ENCODE peak calls at places on chromosomes 6 and 20, in ten cellular contexts. L is AG04450; D is colonic mucosa; N is ovary; P is CD8-positive, alpha-beta T cell; C is lower lobe of right lung; R is SJSA1; E is effector memory CD4-positive, alpha-beta T cell; Q is dorsolateral prefrontal cortex; M is heart right ventricle. Y is an unnamed sample.
A peak's percentile ranks its signal among the peaks of the same experiment; 100 is the strongest.

GRCh38 chr20:64106981-64107735 is at the start of gene NPBWR2:
- DNase-seq in L (no peak), D (no peak), N (no peak), P (peak; percentile 48), C (peak; percentile 39), R (peak; percentile 37), E (no peak), Q (no peak), M (no peak), Y (peak; percentile 70)

GRCh38 chr20:39295301-39295700 is 333.2 kb downstream of the DHX35 start:
- DNase-seq in L (no peak), D (no peak), N (no peak), P (no peak), C (no peak), R (no peak), E (no peak), Q (no peak), M (no peak), Y (no peak)

GRCh38 chr20:48457261-48458002 is 370.4 kb downstream of the PREX1 start:
- DNase-seq in L (no peak), D (no peak), N (no peak), P (no peak), C (no peak), R (no peak), E (no peak), Q (no peak), M (no peak), Y (no peak)

GRCh38 chr6:158168054-158168303 is at the start of gene SERAC1:
- DNase-seq in L (no peak), D (no peak), N (no peak), P (no peak), C (no peak), R (no peak), E (no peak), Q (peak; percentile 53), M (no peak), Y (no peak)

GRCh38 chr6:148967546-148967945 is 220.7 kb downstream of the UST start:
- DNase-seq in L (no peak), D (no peak), N (no peak), P (no peak), C (no peak), R (no peak), E (no peak), Q (no peak), M (no peak), Y (no peak)

GRCh38 chr6:128569737-128570438 is 49.5 kb upstream of the PTPRK start:
- DNase-seq in L (peak; percentile 43), D (no peak), N (no peak), P (no peak), C (no peak), R (peak; percentile 87), E (no peak), Q (no peak), M (no peak), Y (no peak)

GRCh38 chr6:149147939-149148718 is 169.4 kb upstream of the TAB2 start:
- DNase-seq in L (no peak), D (no peak), N (no peak), P (no peak), C (no peak), R (no peak), E (peak; percentile 15), Q (no peak), M (no peak), Y (no peak)

GRCh38 chr20:4808872-4809271 is 87.2 kb downstream of the PRND start:
- DNase-seq in L (no peak), D (no peak), N (no peak), P (no peak), C (no peak), R (no peak), E (no peak), Q (no peak), M (no peak), Y (no peak)

GRCh38 chr6:15279047-15279661 is 33.3 kb downstream of the JARID2 start:
- DNase-seq in L (no peak), D (no peak), N (no peak), P (no peak), C (no peak), R (no peak), E (no peak), Q (no peak), M (no peak), Y (no peak)

GRCh38 chr6:4220619-4221018 is 85.2 kb upstream of the ECI2 start:
- DNase-seq in L (no peak), D (no peak), N (no peak), P (no peak), C (no peak), R (no peak), E (no peak), Q (no peak), M (no peak), Y (no peak)

GRCh38 chr6:3456395-3456767 is 469 bp downstream of the SLC22A23 start:
- DNase-seq in L (no peak), D (no peak), N (no peak), P (no peak), C (no peak), R (no peak), E (no peak), Q (no peak), M (no peak), Y (no peak)

DNA sequence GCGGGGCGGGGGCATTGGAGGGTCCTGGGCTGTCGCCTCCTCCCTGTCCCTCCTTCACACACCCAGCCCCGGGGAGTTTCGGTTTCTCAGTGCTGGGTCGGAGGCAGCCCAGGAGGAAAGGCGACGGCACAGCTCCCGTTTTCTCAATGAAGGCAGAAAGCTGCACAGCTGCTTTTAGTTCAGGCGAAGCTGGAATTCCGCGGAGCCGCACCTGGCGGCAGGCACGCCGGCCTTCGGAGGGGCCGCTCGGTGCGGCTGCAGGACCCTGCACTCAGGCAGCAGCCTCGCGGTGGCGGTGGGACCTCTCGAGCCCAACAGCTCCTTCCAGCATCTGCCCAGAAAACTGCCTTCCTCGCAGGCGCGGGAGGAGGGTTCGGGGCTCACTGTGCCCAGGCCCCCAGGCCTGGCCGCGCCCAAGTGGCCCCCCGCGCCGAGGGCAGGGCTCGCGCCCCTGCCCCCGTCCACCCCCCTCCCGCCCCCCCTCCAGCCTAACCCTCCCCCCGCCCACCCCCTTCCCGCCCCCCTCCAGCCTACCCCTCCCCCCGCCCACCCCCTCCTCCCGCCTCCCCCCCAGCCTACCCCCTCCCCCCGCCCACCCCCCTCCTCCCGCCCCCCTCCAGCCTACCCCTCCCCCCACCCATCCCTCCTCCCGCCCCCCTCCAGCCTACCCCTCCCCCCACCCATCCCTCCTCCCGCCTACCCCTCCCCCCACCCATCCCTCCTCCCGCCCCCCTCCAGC is 4.8 kb downstream of the FOXQ1 start:
- DNase-seq in L (no peak), D (no peak), N (no peak), P (no peak), C (no peak), R (no peak), E (no peak), Q (no peak), M (no peak), Y (no peak)
- H3K4me3 ChIP-seq in L (peak overlapping the region; percentile 59), D (peak overlapping the region; percentile 38), N (peak overlapping the region; percentile 31), P (peak overlapping the region; percentile 45), C (peak overlapping the region; percentile 62), R (peak overlapping the region; percentile 47), E (peak overlapping the region; percentile 39), Q (peak overlapping the region; percentile 69), M (peak overlapping the region; percentile 52), Y (peak overlapping the region; percentile 35)

GRCh38 chr6:109695468-109695867 is 4.4 kb downstream of the FIG4 start:
- DNase-seq in L (no peak), D (no peak), N (no peak), P (no peak), C (no peak), R (no peak), E (no peak), Q (no peak), M (no peak), Y (no peak)

GRCh38 chr6:109690740-109691687 is at the start of the genes AK9 and FIG4:
- DNase-seq in L (peak; percentile 72), D (peak; percentile 98), N (peak; percentile 86), P (peak; percentile 87), C (peak; percentile 96), R (peak; percentile 87), E (peak; percentile 82), Q (peak; percentile 93), M (peak; percentile 90), Y (peak; percentile 97)

GRCh38 chr6:109690373-109690739 is 646 bp downstream of the AK9 start:
- DNase-seq in L (no peak), D (peak; percentile 84), N (peak; percentile 53), P (peak; percentile 64), C (peak; percentile 84), R (no peak), E (peak; percentile 32), Q (peak; percentile 49), M (peak; percentile 55), Y (peak; percentile 73)

GRCh38 chr6:109696355-109696754 is 5.3 kb downstream of the FIG4 start:
- DNase-seq in L (no peak), D (no peak), N (no peak), P (no peak), C (no peak), R (no peak), E (no peak), Q (no peak), M (no peak), Y (no peak)

DNA sequence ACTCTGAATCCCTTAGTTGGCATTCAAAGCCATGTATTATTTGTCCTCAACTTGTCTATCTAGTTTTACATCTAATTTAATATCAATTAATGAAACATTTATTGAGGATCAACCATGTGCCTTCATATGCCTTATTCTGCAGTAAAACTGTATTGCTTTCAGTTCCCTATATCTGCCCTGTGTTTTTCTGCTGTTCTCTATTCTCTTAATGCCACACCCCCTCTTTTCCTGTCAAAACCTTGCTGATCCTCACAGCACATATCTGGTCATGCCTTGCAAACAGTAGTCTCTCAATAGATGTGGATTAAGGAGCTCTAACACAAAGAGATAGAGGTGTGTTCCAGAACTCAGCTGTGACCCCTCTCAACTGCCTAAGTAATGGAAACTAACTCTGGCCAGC is 2.0 kb downstream of the FIG4 start:
- DNase-seq in L (no peak), D (no peak), N (no peak), P (no peak), C (no peak), R (no peak), E (no peak), Q (no peak), M (no peak), Y (no peak)
- H3K4me3 ChIP-seq in L (no peak overlapping the region), D (no peak overlapping the region), N (no peak overlapping the region), P (no peak overlapping the region), C (peak overlapping the region; percentile 87), R (no peak overlapping the region), E (no peak overlapping the region), Q (peak overlapping the region; percentile 17), M (no peak overlapping the region), Y (no peak overlapping the region)

DNA sequence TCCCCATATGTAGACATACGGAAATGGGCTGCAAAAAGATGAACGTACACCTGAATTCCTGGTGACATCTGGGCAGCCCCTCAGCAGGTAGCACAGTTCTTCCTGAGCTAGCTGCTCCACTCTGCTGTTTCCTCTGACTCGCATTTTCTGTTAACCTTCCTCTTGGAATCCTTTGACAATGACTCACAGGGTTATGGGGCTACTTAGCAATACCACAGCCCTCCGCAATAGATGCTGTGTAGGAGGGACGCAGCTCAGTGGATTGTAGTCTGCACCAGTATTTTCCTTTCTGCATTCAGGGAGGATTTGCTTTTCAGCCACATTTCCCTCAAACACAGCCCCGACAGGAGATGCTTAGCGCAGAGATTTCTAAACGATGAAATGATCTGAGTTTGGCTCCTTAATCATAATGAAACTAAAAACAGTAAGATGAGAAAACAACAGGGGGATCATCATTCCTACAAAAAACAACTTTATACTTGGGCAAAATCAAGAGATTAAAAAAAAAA is 12.4 kb downstream of the BACH2 start:
- DNase-seq in L (peak; percentile 82), D (no peak), N (peak; percentile 26), P (peak; percentile 40), C (no peak), R (peak; percentile 79), E (no peak), Q (no peak), M (no peak), Y (no peak)
- H3K4me3 ChIP-seq in L (peak overlapping the region; percentile 53), D (no peak overlapping the region), N (no peak overlapping the region), P (peak overlapping the region; percentile 62), C (peak overlapping the region; percentile 34), R (peak overlapping the region; percentile 18), E (peak overlapping the region; percentile 39), Q (peak overlapping the region; percentile 52), M (peak overlapping the region; percentile 37), Y (peak overlapping the region; percentile 19)

GRCh38 chr6:54059683-54060082 is 51.6 kb upstream of the MLIP start:
- DNase-seq in L (no peak), D (no peak), N (no peak), P (no peak), C (no peak), R (no peak), E (no peak), Q (no peak), M (no peak), Y (no peak)
- H3K4me3 ChIP-seq in L (no peak overlapping the region), D (no peak overlapping the region), N (no peak overlapping the region), P (no peak overlapping the region), C (no peak overlapping the region), R (no peak overlapping the region), E (no peak overlapping the region), Q (no peak overlapping the region), M (no peak overlapping the region), Y (no peak overlapping the region)